ENCODE peak calls at places on chromosomes 2 and 18, in six cellular contexts. One of them, this sample, is unnamed.

GRCh38 chr18:79964330-79965118 is at the start of gene HSBP1L1:
- DNase-seq in astrocyte of the spinal cord: no peak
- DNase-seq in body of pancreas: peak
- DNase-seq in adrenal gland: peak
- DNase-seq in A673: peak
- DNase-seq in CD4-positive, alpha-beta memory T cell: peak
- DNase-seq in this sample: peak

GRCh38 chr18:59001166-59001565 is 136.5 kb downstream of the ZNF532 start:
- DNase-seq in astrocyte of the spinal cord: no peak
- DNase-seq in body of pancreas: no peak
- DNase-seq in adrenal gland: no peak
- DNase-seq in A673: no peak
- DNase-seq in CD4-positive, alpha-beta memory T cell: no peak
- DNase-seq in this sample: no peak

GRCh38 chr2:164793531-164793930 is 48.1 kb downstream of the COBLL1 start:
- DNase-seq in astrocyte of the spinal cord: no peak
- DNase-seq in body of pancreas: no peak
- DNase-seq in adrenal gland: no peak
- DNase-seq in A673: no peak
- DNase-seq in CD4-positive, alpha-beta memory T cell: no peak
- DNase-seq in this sample: no peak

GRCh38 chr2:29224693-29225551 is 109.7 kb downstream of the CLIP4 start:
- DNase-seq in astrocyte of the spinal cord: no peak
- DNase-seq in body of pancreas: no peak
- DNase-seq in adrenal gland: no peak
- DNase-seq in A673: no peak
- DNase-seq in CD4-positive, alpha-beta memory T cell: no peak
- DNase-seq in this sample: no peak

GRCh38 chr2:42618116-42618515 is 49.7 kb downstream of the MTA3 start:
- DNase-seq in astrocyte of the spinal cord: no peak
- DNase-seq in body of pancreas: no peak
- DNase-seq in adrenal gland: no peak
- DNase-seq in A673: peak
- DNase-seq in CD4-positive, alpha-beta memory T cell: no peak
- DNase-seq in this sample: no peak

GRCh38 chr2:20609995-20610357 is 40.9 kb downstream of the HS1BP3 start:
- DNase-seq in astrocyte of the spinal cord: no peak
- DNase-seq in body of pancreas: no peak
- DNase-seq in adrenal gland: no peak
- DNase-seq in A673: no peak
- DNase-seq in CD4-positive, alpha-beta memory T cell: no peak
- DNase-seq in this sample: no peak

GRCh38 chr2:227888289-227888688 is 16.9 kb downstream of the DAW1 start:
- DNase-seq in astrocyte of the spinal cord: no peak
- DNase-seq in body of pancreas: no peak
- DNase-seq in adrenal gland: peak
- DNase-seq in A673: no peak
- DNase-seq in CD4-positive, alpha-beta memory T cell: no peak
- DNase-seq in this sample: peak

GRCh38 chr2:176669398-176670174 is 400.3 kb downstream of the MTX2 start:
- DNase-seq in astrocyte of the spinal cord: no peak
- DNase-seq in body of pancreas: no peak
- DNase-seq in adrenal gland: no peak
- DNase-seq in A673: peak
- DNase-seq in CD4-positive, alpha-beta memory T cell: no peak
- DNase-seq in this sample: no peak

GRCh38 chr2:27723372-27724144 is 48.0 kb upstream of the MRPL33 start:
- DNase-seq in astrocyte of the spinal cord: peak
- DNase-seq in body of pancreas: peak
- DNase-seq in adrenal gland: peak
- DNase-seq in A673: peak
- DNase-seq in CD4-positive, alpha-beta memory T cell: no peak
- DNase-seq in this sample: peak

GRCh38 chr18:61360440-61361383 is 27.5 kb downstream of the CDH20 start:
- DNase-seq in astrocyte of the spinal cord: no peak
- DNase-seq in body of pancreas: no peak
- DNase-seq in adrenal gland: no peak
- DNase-seq in A673: no peak
- DNase-seq in CD4-positive, alpha-beta memory T cell: no peak
- DNase-seq in this sample: no peak

GRCh38 chr18:49948975-49949374 is 135.6 kb upstream of the ACAA2 start:
- DNase-seq in astrocyte of the spinal cord: no peak
- DNase-seq in body of pancreas: no peak
- DNase-seq in adrenal gland: no peak
- DNase-seq in A673: no peak
- DNase-seq in CD4-positive, alpha-beta memory T cell: no peak
- DNase-seq in this sample: no peak

GRCh38 chr18:49944681-49945080 is 131.3 kb upstream of the ACAA2 start:
- DNase-seq in astrocyte of the spinal cord: no peak
- DNase-seq in body of pancreas: no peak
- DNase-seq in adrenal gland: no peak
- DNase-seq in A673: no peak
- DNase-seq in CD4-positive, alpha-beta memory T cell: no peak
- DNase-seq in this sample: no peak

GRCh38 chr18:49955263-49955662 is 141.9 kb upstream of the ACAA2 start:
- DNase-seq in astrocyte of the spinal cord: no peak
- DNase-seq in body of pancreas: no peak
- DNase-seq in adrenal gland: no peak
- DNase-seq in A673: no peak
- DNase-seq in CD4-positive, alpha-beta memory T cell: no peak
- DNase-seq in this sample: no peak

GRCh38 chr18:49953416-49953815 is 140.1 kb upstream of the ACAA2 start:
- DNase-seq in astrocyte of the spinal cord: no peak
- DNase-seq in body of pancreas: no peak
- DNase-seq in adrenal gland: no peak
- DNase-seq in A673: no peak
- DNase-seq in CD4-positive, alpha-beta memory T cell: no peak
- DNase-seq in this sample: no peak

GRCh38 chr18:49949991-49950395 is 136.7 kb upstream of the ACAA2 start:
- DNase-seq in astrocyte of the spinal cord: no peak
- DNase-seq in body of pancreas: no peak
- DNase-seq in adrenal gland: no peak
- DNase-seq in A673: no peak
- DNase-seq in CD4-positive, alpha-beta memory T cell: peak
- DNase-seq in this sample: no peak
- H3K4me3 ChIP-seq in astrocyte of the spinal cord: no peak
- H3K4me3 ChIP-seq in body of pancreas: no peak
- H3K4me3 ChIP-seq in adrenal gland: no peak
- H3K4me3 ChIP-seq in A673: no peak
- H3K4me3 ChIP-seq in CD4-positive, alpha-beta memory T cell: no peak
- H3K4me3 ChIP-seq in this sample: no peak

DNA sequence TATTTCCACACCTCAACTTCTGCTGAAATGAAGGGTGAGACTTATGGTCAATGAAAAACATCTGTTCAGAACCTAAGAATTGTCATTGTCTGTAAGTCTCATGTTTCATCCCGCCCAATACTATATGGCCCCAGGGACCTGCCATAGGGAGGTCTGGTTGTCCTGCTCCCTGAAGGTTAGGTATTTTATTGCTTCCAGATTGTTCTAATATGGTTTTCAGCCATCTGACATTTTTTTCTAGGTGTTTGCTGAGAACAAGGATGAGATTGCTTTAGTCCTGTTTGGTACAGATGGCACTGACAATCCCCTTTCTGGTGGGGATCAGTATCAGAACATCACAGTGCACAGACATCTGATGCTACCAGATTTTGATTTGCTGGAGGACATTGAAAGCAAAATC is 7.3 kb downstream of the XRCC5 start:
- DNase-seq in astrocyte of the spinal cord: no peak
- DNase-seq in body of pancreas: no peak
- DNase-seq in adrenal gland: no peak
- DNase-seq in A673: no peak
- DNase-seq in CD4-positive, alpha-beta memory T cell: no peak
- DNase-seq in this sample: no peak
- H3K4me3 ChIP-seq in astrocyte of the spinal cord: no peak
- H3K4me3 ChIP-seq in body of pancreas: no peak
- H3K4me3 ChIP-seq in adrenal gland: no peak
- H3K4me3 ChIP-seq in A673: no peak
- H3K4me3 ChIP-seq in CD4-positive, alpha-beta memory T cell: no peak
- H3K4me3 ChIP-seq in this sample: no peak

DNA sequence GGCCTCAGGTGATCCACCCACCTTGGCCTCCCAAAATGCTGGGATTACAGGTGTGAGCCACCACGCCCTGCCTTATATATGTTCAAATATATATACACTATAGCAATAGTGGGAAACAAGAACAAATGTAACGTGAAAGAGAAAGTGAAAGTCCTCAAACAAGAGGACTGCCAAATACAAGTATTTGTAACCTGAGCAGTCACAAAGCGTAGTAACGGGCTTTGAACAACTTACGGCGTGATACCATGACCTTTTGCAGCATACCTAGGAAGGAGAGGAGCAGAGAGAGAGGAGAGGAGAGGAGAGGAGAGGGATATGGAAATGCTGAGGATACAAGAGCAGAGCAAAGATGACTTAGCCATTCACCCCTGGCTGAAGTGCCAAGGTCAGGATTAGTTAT is 113.8 kb upstream of the RGPD4 start:
- DNase-seq in astrocyte of the spinal cord: no peak
- DNase-seq in body of pancreas: no peak
- DNase-seq in adrenal gland: no peak
- DNase-seq in A673: no peak
- DNase-seq in CD4-positive, alpha-beta memory T cell: no peak
- DNase-seq in this sample: no peak
- H3K4me3 ChIP-seq in astrocyte of the spinal cord: no peak
- H3K4me3 ChIP-seq in body of pancreas: no peak
- H3K4me3 ChIP-seq in adrenal gland: no peak
- H3K4me3 ChIP-seq in A673: no peak
- H3K4me3 ChIP-seq in CD4-positive, alpha-beta memory T cell: peak
- H3K4me3 ChIP-seq in this sample: no peak

DNA sequence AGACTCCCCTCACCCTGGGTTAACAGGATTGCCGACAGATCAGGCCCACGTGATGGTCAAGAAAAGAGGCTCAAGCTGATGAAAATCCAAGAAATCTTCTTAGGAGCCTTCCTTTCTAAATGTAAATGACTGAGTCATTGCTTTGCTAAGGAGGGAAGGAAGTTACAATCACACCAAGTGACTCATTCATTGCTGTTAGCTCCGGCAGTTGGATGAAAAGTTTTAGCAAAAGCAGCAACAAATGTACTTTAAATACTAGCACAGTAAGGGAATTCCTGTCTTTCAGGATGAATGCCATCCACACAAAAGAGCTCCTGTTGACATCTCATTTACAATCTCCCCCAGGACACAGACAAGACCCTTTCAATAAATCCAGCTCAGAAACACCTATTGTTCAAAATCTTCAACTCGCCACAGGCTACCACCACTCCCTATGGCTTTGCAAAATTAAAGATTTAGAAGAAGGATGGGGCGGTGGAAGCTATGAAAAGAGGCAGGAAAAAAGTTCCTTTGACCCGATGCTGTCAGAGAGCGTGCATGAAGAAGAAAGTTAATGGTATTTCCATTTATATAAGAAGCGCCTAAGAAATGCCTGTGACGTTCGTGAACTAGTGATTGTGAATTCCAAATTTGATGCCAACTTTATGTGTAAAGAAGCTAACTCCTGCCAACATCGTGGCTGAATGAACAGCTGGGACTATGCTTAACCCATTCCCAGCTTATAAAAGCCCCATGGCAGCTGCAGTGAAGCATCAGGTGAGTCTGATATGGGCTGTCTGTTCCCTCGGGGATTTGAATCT is 153.7 kb downstream of the TGIF1 start:
- DNase-seq in astrocyte of the spinal cord: peak
- DNase-seq in body of pancreas: peak
- DNase-seq in adrenal gland: no peak
- DNase-seq in A673: peak
- DNase-seq in CD4-positive, alpha-beta memory T cell: no peak
- DNase-seq in this sample: no peak
- H3K4me3 ChIP-seq in astrocyte of the spinal cord: peak
- H3K4me3 ChIP-seq in body of pancreas: no peak
- H3K4me3 ChIP-seq in adrenal gland: no peak
- H3K4me3 ChIP-seq in A673: peak
- H3K4me3 ChIP-seq in CD4-positive, alpha-beta memory T cell: peak
- H3K4me3 ChIP-seq in this sample: peak

GRCh38 chr2:130374587-130375290 is 18.9 kb downstream of the PTPN18 start:
- DNase-seq in astrocyte of the spinal cord: no peak
- DNase-seq in body of pancreas: no peak
- DNase-seq in adrenal gland: no peak
- DNase-seq in A673: no peak
- DNase-seq in CD4-positive, alpha-beta memory T cell: no peak
- DNase-seq in this sample: no peak
- H3K4me3 ChIP-seq in astrocyte of the spinal cord: no peak
- H3K4me3 ChIP-seq in body of pancreas: no peak
- H3K4me3 ChIP-seq in adrenal gland: no peak
- H3K4me3 ChIP-seq in A673: no peak
- H3K4me3 ChIP-seq in CD4-positive, alpha-beta memory T cell: no peak
- H3K4me3 ChIP-seq in this sample: no peak

DNA sequence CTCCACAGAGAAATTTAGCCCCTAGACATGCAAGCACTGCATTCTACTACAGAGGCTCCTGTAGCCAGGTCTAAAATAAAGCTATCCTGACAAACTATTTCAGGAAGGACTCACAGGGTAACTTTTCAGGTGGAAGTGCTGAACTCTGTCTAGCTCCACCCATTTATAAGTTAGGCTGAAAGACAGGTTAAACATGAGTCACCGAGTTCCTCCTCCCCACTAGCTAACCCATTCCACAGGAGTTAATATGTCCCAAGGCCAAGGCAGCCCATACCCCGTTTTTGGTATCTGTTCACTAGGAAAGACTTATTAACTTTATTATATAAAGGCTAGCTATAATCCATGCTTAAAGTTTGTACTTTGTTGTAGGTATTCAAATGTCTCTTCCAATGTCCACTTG is 3.5 kb downstream of the CWC22 start:
- DNase-seq in astrocyte of the spinal cord: no peak
- DNase-seq in body of pancreas: no peak
- DNase-seq in adrenal gland: no peak
- DNase-seq in A673: no peak
- DNase-seq in CD4-positive, alpha-beta memory T cell: no peak
- DNase-seq in this sample: no peak
- H3K4me3 ChIP-seq in astrocyte of the spinal cord: no peak
- H3K4me3 ChIP-seq in body of pancreas: no peak
- H3K4me3 ChIP-seq in adrenal gland: no peak
- H3K4me3 ChIP-seq in A673: no peak
- H3K4me3 ChIP-seq in CD4-positive, alpha-beta memory T cell: no peak
- H3K4me3 ChIP-seq in this sample: no peak

GRCh38 chr2:19357383-19358241 is 811 bp downstream of the OSR1 start:
- DNase-seq in astrocyte of the spinal cord: peak
- DNase-seq in body of pancreas: no peak
- DNase-seq in adrenal gland: no peak
- DNase-seq in A673: no peak
- DNase-seq in CD4-positive, alpha-beta memory T cell: no peak
- DNase-seq in this sample: peak
- H3K4me3 ChIP-seq in astrocyte of the spinal cord: peak
- H3K4me3 ChIP-seq in body of pancreas: no peak
- H3K4me3 ChIP-seq in adrenal gland: peak
- H3K4me3 ChIP-seq in A673: peak
- H3K4me3 ChIP-seq in CD4-positive, alpha-beta memory T cell: peak
- H3K4me3 ChIP-seq in this sample: peak

This sample was measured in testis.